ENCODE peak calls at places on chromosomes 12 and 14, in nine cellular contexts. C is psoas muscle; O is cardiac muscle cell; V is adrenal gland; J is CD8-positive, alpha-beta T cell; Y is BE2C; L is cardiac fibroblast; I is GM13977; N is foreskin fibroblast. W is an unnamed sample.

GRCh38 chr12:96401061-96401871 is 1.0 kb upstream of the CDK17 start:
- DNase-seq in C (no peak), O (peak), V (peak), J (no peak), Y (no peak), L (peak), I (peak), N (peak), W (peak)

GRCh38 chr12:46585854-46586621 is 213.5 kb upstream of the SLC38A2 start:
- DNase-seq in C (no peak), O (peak), V (no peak), J (peak), Y (peak), L (peak), I (no peak), N (peak), W (peak)

GRCh38 chr14:106308839-106309389 is 782.5 kb downstream of the TMEM121 start:
- DNase-seq in C (no peak), O (no peak), V (peak), J (peak), Y (peak), L (no peak), I (peak), N (no peak), W (peak)

GRCh38 chr12:95205685-95206084 is 11.6 kb downstream of the FGD6 start:
- DNase-seq in C (no peak), O (peak), V (peak), J (no peak), Y (no peak), L (peak), I (no peak), N (peak), W (no peak)

GRCh38 chr12:3202734-3203446 is 125.7 kb downstream of the TSPAN9 start:
- DNase-seq in C (peak), O (peak), V (peak), J (peak), Y (peak), L (peak), I (peak), N (no peak), W (peak)

GRCh38 chr12:3493225-3494049 is 2.4 kb downstream of the PRMT8 start:
- DNase-seq in C (peak), O (no peak), V (no peak), J (no peak), Y (no peak), L (no peak), I (no peak), N (no peak), W (no peak)

GRCh38 chr14:32259368-32260013 is 56.4 kb upstream of the RNU6-8 start:
- DNase-seq in C (no peak), O (peak), V (peak), J (no peak), Y (peak), L (peak), I (peak), N (peak), W (no peak)

GRCh38 chr12:108854055-108854452 is 3.3 kb downstream of the SSH1 start:
- DNase-seq in C (no peak), O (peak), V (peak), J (no peak), Y (no peak), L (peak), I (no peak), N (peak), W (no peak)

GRCh38 chr14:100640481-100641273 is 53.5 kb upstream of the BEGAIN start:
- DNase-seq in C (no peak), O (peak), V (no peak), J (peak), Y (no peak), L (no peak), I (peak), N (no peak), W (peak)

GRCh38 chr14:75068294-75069020 is 984 bp upstream of the ZC2HC1C start:
- DNase-seq in C (no peak), O (peak), V (no peak), J (no peak), Y (no peak), L (peak), I (no peak), N (no peak), W (no peak)

GRCh38 chr14:76760331-76761197 is 704 bp upstream of the VASH1 start:
- DNase-seq in C (no peak), O (no peak), V (no peak), J (no peak), Y (no peak), L (no peak), I (no peak), N (no peak), W (no peak)

GRCh38 chr12:89256060-89256459 is 96.2 kb downstream of the DUSP6 start:
- DNase-seq in C (no peak), O (no peak), V (no peak), J (no peak), Y (no peak), L (no peak), I (no peak), N (no peak), W (no peak)

GRCh38 chr14:88005978-88006851 is 1.3 kb downstream of the GPR65 start:
- DNase-seq in C (no peak), O (no peak), V (no peak), J (peak), Y (no peak), L (no peak), I (peak), N (no peak), W (peak)

GRCh38 chr14:81220488-81220766 is 332 bp downstream of the GTF2A1 start:
- DNase-seq in C (no peak), O (no peak), V (no peak), J (no peak), Y (no peak), L (no peak), I (no peak), N (no peak), W (no peak)

GRCh38 chr14:68652433-68652690 is 140.5 kb downstream of the ZFP36L1 start:
- DNase-seq in C (no peak), O (no peak), V (no peak), J (no peak), Y (no peak), L (no peak), I (no peak), N (no peak), W (no peak)

GRCh38 chr14:75418779-75419768 is 8.7 kb upstream of the JDP2 start:
- DNase-seq in C (no peak), O (peak), V (no peak), J (no peak), Y (peak), L (no peak), I (peak), N (no peak), W (no peak)

GRCh38 chr12:124760548-124760947 is 103.1 kb downstream of the SCARB1 start:
- DNase-seq in C (no peak), O (no peak), V (no peak), J (no peak), Y (no peak), L (no peak), I (no peak), N (no peak), W (no peak)

DNA sequence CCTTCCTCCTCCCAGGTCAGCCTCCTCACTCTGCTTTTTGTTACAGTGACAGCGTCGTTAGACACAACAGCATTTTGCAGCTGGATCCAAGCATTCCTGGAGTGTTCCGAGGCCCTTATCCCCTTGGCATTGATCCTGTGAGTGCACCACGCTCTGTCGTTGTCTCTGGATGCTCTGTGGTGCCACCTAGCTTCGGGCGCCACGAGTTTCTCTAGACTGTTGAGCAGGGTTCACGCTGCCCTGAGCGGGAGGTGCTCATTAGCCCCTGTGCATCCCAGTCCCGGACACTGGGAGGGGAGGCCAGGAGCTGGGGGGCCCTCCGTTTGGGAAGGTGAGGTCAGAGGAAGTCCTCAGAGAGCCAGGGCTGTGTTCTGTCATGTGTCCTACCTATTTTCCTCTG is 17.3 kb upstream of the DNAH10 start:
- DNase-seq in C (no peak), O (peak), V (no peak), J (no peak), Y (peak), L (peak), I (no peak), N (no peak), W (no peak)
- TF ChIP-seq CTCF in C (no peak), O (no peak), V (no peak), J (no peak), Y (peak), L (peak), I (peak), N (no peak), W (no peak)

GRCh38 chr12:83186437-83186836 is 499.7 kb downstream of the TMTC2 start:
- DNase-seq in C (no peak), O (no peak), V (no peak), J (no peak), Y (no peak), L (no peak), I (no peak), N (no peak), W (no peak)
- TF ChIP-seq CTCF in C (no peak), O (no peak), V (no peak), J (no peak), Y (no peak), L (no peak), I (no peak), N (no peak), W (no peak)

DNA sequence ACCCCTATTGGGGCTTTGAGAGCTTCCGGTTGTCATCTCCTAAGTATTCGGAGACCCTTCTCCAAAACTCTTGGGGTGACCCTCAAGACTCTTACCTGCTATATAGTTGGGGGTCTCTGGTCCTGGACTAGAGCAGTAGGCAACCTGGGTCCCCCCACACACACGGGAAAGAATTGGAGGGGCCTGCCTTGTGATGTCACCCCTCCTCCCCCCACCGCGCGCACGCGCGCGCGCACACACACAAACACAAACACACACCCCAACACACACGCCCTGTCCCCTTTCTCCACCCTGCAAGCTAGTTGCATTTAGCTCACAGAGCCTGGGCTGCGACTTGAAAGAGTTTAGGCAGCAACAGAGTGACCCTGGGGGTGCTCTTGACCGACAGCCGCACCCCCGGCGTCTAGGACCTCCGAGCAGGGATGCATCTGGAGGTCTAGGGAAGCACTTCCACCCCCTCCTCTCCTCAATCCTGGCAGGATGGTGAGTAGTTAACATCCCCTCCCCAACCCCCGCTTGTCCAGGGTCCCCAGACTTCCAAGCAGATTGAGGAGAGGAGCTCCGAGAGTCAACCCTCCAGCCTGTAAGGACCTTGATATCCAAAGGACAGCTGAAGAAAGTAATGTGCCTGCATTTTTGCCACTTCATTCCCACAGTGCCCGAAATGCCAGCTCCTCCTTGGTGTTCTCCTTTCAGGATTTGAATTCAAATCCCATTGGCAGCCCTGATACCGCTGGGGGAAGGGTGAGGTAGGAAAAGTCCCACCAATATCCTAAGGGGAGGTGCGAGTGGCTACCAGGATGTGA is 1.4 kb upstream of the DNAJC14 start:
- DNase-seq in C (peak), O (peak), V (peak), J (peak), Y (peak), L (peak), I (peak), N (peak), W (peak)
- TF ChIP-seq CTCF in C (no peak), O (no peak), V (no peak), J (no peak), Y (no peak), L (no peak), I (no peak), N (no peak), W (no peak)

GRCh38 chr14:36019126-36019525 is 157.4 kb downstream of the PTCSC3 start:
- DNase-seq in C (no peak), O (no peak), V (no peak), J (no peak), Y (no peak), L (no peak), I (peak), N (no peak), W (no peak)

GRCh38 chr14:36013483-36013882 is 163.0 kb downstream of the PTCSC3 start:
- DNase-seq in C (no peak), O (no peak), V (no peak), J (no peak), Y (no peak), L (no peak), I (no peak), N (no peak), W (no peak)

GRCh38 chr14:36009643-36010042 is 166.9 kb downstream of the PTCSC3 start:
- DNase-seq in C (no peak), O (no peak), V (no peak), J (no peak), Y (no peak), L (no peak), I (no peak), N (no peak), W (no peak)

GRCh38 chr14:36014236-36014635 is 162.3 kb downstream of the PTCSC3 start:
- DNase-seq in C (no peak), O (no peak), V (no peak), J (no peak), Y (no peak), L (no peak), I (no peak), N (no peak), W (no peak)
- TF ChIP-seq CTCF in C (no peak), O (no peak), V (no peak), J (no peak), Y (no peak), L (no peak), I (no peak), N (no peak), W (no peak)

GRCh38 chr12:64699504-64700115 is 59.6 kb downstream of the GNS start:
- DNase-seq in C (no peak), O (peak), V (no peak), J (no peak), Y (no peak), L (no peak), I (no peak), N (no peak), W (no peak)

GRCh38 chr12:64695550-64695949 is 63.7 kb downstream of the GNS start:
- DNase-seq in C (no peak), O (no peak), V (no peak), J (no peak), Y (no peak), L (no peak), I (no peak), N (no peak), W (no peak)

GRCh38 chr12:64691793-64692583 is 67.2 kb downstream of the GNS start:
- DNase-seq in C (no peak), O (no peak), V (no peak), J (no peak), Y (no peak), L (peak), I (no peak), N (no peak), W (no peak)

GRCh38 chr12:64694130-64695078 is 64.8 kb downstream of the GNS start:
- DNase-seq in C (no peak), O (no peak), V (no peak), J (no peak), Y (no peak), L (no peak), I (no peak), N (no peak), W (no peak)

GRCh38 chr12:64696065-64696741 is 63.0 kb downstream of the GNS start:
- DNase-seq in C (no peak), O (peak), V (no peak), J (no peak), Y (no peak), L (peak), I (no peak), N (no peak), W (no peak)
- TF ChIP-seq CTCF in C (peak), O (peak), V (peak), J (no peak), Y (peak), L (peak), I (no peak), N (peak), W (no peak)

DNA sequence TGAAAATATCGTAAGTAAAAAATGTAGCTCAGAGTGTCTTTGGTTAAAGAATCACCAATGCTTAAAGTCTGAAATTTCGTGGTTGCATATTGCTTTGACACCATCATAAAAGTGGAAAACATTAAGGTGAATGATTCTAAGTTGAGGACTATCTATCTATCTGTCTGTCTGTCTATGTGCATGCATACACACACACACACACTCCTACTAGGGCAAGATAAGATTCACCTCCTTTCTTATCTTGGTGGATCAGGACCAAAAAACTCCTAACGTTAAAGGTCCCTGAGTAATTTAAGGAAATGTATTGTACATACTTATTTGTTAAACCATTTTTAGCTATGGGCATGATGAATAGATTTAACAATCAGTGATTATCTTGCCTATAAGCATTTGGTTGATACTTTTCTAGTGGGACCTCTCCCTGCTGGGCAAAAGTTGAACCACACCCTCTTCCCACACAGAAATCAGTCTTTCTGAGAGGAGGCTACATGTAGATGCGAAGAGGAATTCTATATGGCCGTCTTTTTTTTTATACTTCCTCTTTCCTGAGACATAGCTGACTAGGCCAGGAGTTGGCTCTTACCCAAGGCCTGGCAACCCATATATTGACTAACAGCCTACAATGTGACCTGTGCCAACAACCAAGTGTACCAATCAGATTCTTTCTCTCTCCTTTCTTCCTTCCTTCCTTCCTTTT is 19.3 kb upstream of the LLPH start:
- DNase-seq in C (no peak), O (peak), V (peak), J (no peak), Y (no peak), L (peak), I (no peak), N (no peak), W (no peak)
- TF ChIP-seq CTCF in C (no peak), O (peak), V (peak), J (no peak), Y (no peak), L (peak), I (no peak), N (no peak), W (no peak)

W was measured in natural killer cell.